ENCODE peak calls at places on chromosome 20, in seven cellular contexts. C, F, M, Q, K, B and H are unnamed samples.

GRCh38 chr20:61791995-61792394 is 273.7 kb downstream of the TAF4 start:
- DNase-seq in C (no peak), F (no peak), M (no peak), Q (no peak), K (no peak), B (no peak), H (no peak)

GRCh38 chr20:14341782-14342181 is 4.4 kb upstream of the FLRT3 start:
- DNase-seq in C (peak; percentile 19), F (no peak), M (no peak), Q (peak; percentile 51), K (no peak), B (peak; percentile 35), H (no peak)

GRCh38 chr20:4152696-4153235 is 137.4 kb upstream of the RNF24 start:
- DNase-seq in C (no peak), F (no peak), M (no peak), Q (peak; percentile 63), K (peak; percentile 34), B (no peak), H (peak; percentile 29)

GRCh38 chr20:36117638-36118037 is 36.9 kb upstream of the EPB41L1 start:
- DNase-seq in C (no peak), F (no peak), M (no peak), Q (peak; percentile 18), K (no peak), B (no peak), H (no peak)

GRCh38 chr20:37347891-37348642 is 2.1 kb downstream of the SRC start:
- DNase-seq in C (peak; percentile 54), F (no peak), M (peak; percentile 27), Q (no peak), K (no peak), B (no peak), H (no peak)

GRCh38 chr20:56924976-56925695 is 296.0 kb downstream of the TFAP2C start:
- DNase-seq in C (peak; percentile 29), F (no peak), M (peak; percentile 4), Q (no peak), K (no peak), B (no peak), H (no peak)

GRCh38 chr20:330233-331149 is 5.1 kb downstream of the SOX12 start:
- DNase-seq in C (peak; percentile 83), F (no peak), M (peak; percentile 64), Q (peak; percentile 76), K (peak; percentile 46), B (peak; percentile 78), H (peak; percentile 66)

GRCh38 chr20:63167026-63167917 is 48.7 kb downstream of the YTHDF1 start:
- DNase-seq in C (no peak), F (no peak), M (no peak), Q (no peak), K (no peak), B (no peak), H (no peak)

GRCh38 chr20:44092551-44093248 is 94.3 kb downstream of the JPH2 start:
- DNase-seq in C (peak; percentile 65), F (no peak), M (peak; percentile 57), Q (peak; percentile 69), K (peak; percentile 20), B (peak; percentile 70), H (peak; percentile 54)

GRCh38 chr20:25336561-25337422 is 53.8 kb downstream of the ABHD12 start:
- DNase-seq in C (peak; percentile 47), F (no peak), M (peak; percentile 81), Q (peak; percentile 27), K (peak; percentile 29), B (peak; percentile 57), H (no peak)

GRCh38 chr20:35700625-35701148 is 1.5 kb downstream of the ROMO1 start:
- DNase-seq in C (no peak), F (no peak), M (peak; percentile 15), Q (no peak), K (no peak), B (no peak), H (no peak)

GRCh38 chr20:14235355-14235754 is 102.1 kb downstream of the FLRT3 start:
- DNase-seq in C (peak; percentile 9), F (no peak), M (peak; percentile 75), Q (peak; percentile 83), K (peak; percentile 84), B (peak; percentile 21), H (peak; percentile 71)

GRCh38 chr20:43721429-43722152 is 5.2 kb downstream of the GTSF1L start:
- DNase-seq in C (no peak), F (no peak), M (peak; percentile 24), Q (no peak), K (no peak), B (no peak), H (no peak)

GRCh38 chr20:11687546-11688292 is 230.0 kb upstream of the BTBD3 start:
- DNase-seq in C (peak; percentile 69), F (no peak), M (no peak), Q (no peak), K (no peak), B (no peak), H (no peak)

GRCh38 chr20:60062431-60063336 is 104.5 kb downstream of the CDH26 start:
- DNase-seq in C (peak; percentile 31), F (no peak), M (no peak), Q (peak; percentile 80), K (peak; percentile 70), B (peak; percentile 30), H (peak; percentile 97)

GRCh38 chr20:17557675-17558006 is 12.2 kb upstream of the DSTN start:
- DNase-seq in C (peak; percentile 75), F (no peak), M (peak; percentile 95), Q (peak; percentile 74), K (peak; percentile 92), B (peak; percentile 72), H (peak; percentile 74)

GRCh38 chr20:51560042-51560441 is 17.5 kb upstream of the NFATC2 start:
- DNase-seq in C (no peak), F (no peak), M (no peak), Q (no peak), K (no peak), B (no peak), H (no peak)
- H3K4me3 ChIP-seq in C (no peak overlapping the region), F (no peak overlapping the region), M (no peak overlapping the region), Q (no peak overlapping the region), K (peak overlapping the region; percentile 84), B (no peak overlapping the region), H (no peak overlapping the region)

GRCh38 chr20:19887566-19888268 is 129.4 kb upstream of the NAA20 start:
- DNase-seq in C (no peak), F (no peak), M (no peak), Q (peak; percentile 54), K (peak; percentile 62), B (no peak), H (no peak)

GRCh38 chr20:19885981-19886665 is 128.1 kb downstream of the RIN2 start:
- DNase-seq in C (peak; percentile 28), F (no peak), M (peak; percentile 49), Q (peak; percentile 50), K (peak; percentile 47), B (peak; percentile 45), H (peak; percentile 80)

GRCh38 chr20:19885576-19885956 is 127.5 kb downstream of the RIN2 start:
- DNase-seq in C (no peak), F (no peak), M (peak; percentile 30), Q (no peak), K (no peak), B (no peak), H (no peak)

GRCh38 chr20:19888269-19888669 is 128.9 kb upstream of the NAA20 start:
- DNase-seq in C (no peak), F (no peak), M (peak; percentile 57), Q (no peak), K (no peak), B (no peak), H (no peak)

GRCh38 chr20:19886666-19887288 is 128.7 kb downstream of the RIN2 start:
- DNase-seq in C (peak; percentile 35), F (no peak), M (peak; percentile 50), Q (no peak), K (no peak), B (no peak), H (no peak)
- TF ChIP-seq CTCF in C (peak; percentile 25), F (no peak), M (peak; percentile 37), Q (peak; percentile 24), K (no peak), B (peak; percentile 12), H (peak; percentile 29)

GRCh38 chr20:32472581-32473207 is 112.4 kb downstream of the NOL4L start:
- DNase-seq in C (no peak), F (no peak), M (no peak), Q (no peak), K (no peak), B (no peak), H (no peak)

GRCh38 chr20:32474009-32474716 is 111.0 kb downstream of the NOL4L start:
- DNase-seq in C (no peak), F (no peak), M (no peak), Q (no peak), K (no peak), B (no peak), H (no peak)

GRCh38 chr20:32474967-32475819 is 109.9 kb downstream of the NOL4L start:
- DNase-seq in C (peak; percentile 97), F (no peak), M (peak; percentile 75), Q (peak; percentile 95), K (peak; percentile 91), B (peak; percentile 100), H (peak; percentile 90)

GRCh38 chr20:32473231-32474008 is 111.7 kb downstream of the NOL4L start:
- DNase-seq in C (no peak), F (no peak), M (no peak), Q (no peak), K (no peak), B (no peak), H (no peak)

GRCh38 chr20:32474717-32474966 is 110.5 kb downstream of the NOL4L start:
- DNase-seq in C (no peak), F (no peak), M (no peak), Q (no peak), K (no peak), B (no peak), H (no peak)
- H3K4me3 ChIP-seq in C (peak overlapping the region; percentile 8), F (no peak overlapping the region), M (no peak overlapping the region), Q (peak overlapping the region; percentile 65), K (peak overlapping the region; percentile 53), B (no peak overlapping the region), H (peak overlapping the region; percentile 60)

GRCh38 chr20:41889125-41889870 is 271.1 kb upstream of the CHD6 start:
- DNase-seq in C (no peak), F (no peak), M (peak; percentile 2), Q (no peak), K (no peak), B (peak; percentile 1), H (no peak)
- TF ChIP-seq CTCF in C (peak; percentile 31), F (peak; percentile 16), M (no peak), Q (no peak), K (no peak), B (no peak), H (no peak)

GRCh38 chr20:38806855-38807655 is 1.6 kb downstream of the PPP1R16B start:
- DNase-seq in C (no peak), F (no peak), M (no peak), Q (no peak), K (no peak), B (no peak), H (no peak)
- H3K4me3 ChIP-seq in C (no peak overlapping the region), F (peak overlapping the region; percentile 95), M (no peak overlapping the region), Q (no peak overlapping the region), K (no peak overlapping the region), B (peak overlapping the region; percentile 37), H (no peak overlapping the region)

DNA sequence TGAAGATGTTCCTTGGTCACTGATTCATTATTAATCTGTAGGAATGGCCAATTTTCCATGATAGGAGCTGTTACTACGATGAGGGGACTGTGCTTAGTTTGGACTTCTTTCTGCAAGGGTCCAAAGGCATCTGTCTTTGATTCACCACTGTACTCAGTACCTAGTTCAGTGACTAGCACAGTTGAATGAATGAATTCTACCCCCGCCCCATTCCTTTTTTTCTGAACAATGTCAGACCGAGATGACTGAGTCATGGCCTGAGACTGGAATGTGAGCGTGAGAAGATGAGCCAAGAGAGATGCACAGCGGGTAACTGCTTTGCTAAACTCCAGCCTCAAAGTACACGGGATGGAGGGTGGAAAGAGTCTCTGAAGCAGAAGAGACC is 419 bp upstream of the SNHG17 start:
- DNase-seq in C (no peak), F (no peak), M (peak; percentile 74), Q (peak; percentile 74), K (peak; percentile 81), B (peak; percentile 68), H (peak; percentile 67)
- TF ChIP-seq CTCF in C (no peak), F (no peak), M (no peak), Q (no peak), K (no peak), B (no peak), H (no peak)